ENCODE peak calls at places on chromosomes 2 and 18, in six cellular contexts. J is BJ; H is ovary; Z is hepatocyte; D is CD8-positive, alpha-beta memory T cell; Q is GM19239. U is an unnamed sample.

GRCh38 chr18:3283908-3284307 is 22.0 kb downstream of the MYL12B start:
- DNase-seq in J (no peak), H (no peak), Z (no peak), D (no peak), Q (no peak), U (no peak)

GRCh38 chr2:216551234-216551633 is 52.6 kb downstream of the RPL37A start:
- DNase-seq in J (no peak), H (no peak), Z (no peak), D (no peak), Q (no peak), U (no peak)

GRCh38 chr2:45938649-45939511 is 287.4 kb downstream of the PRKCE start:
- DNase-seq in J (peak), H (peak), Z (peak), D (no peak), Q (no peak), U (peak)

GRCh38 chr2:133977385-133977784 is 276.5 kb upstream of the MGAT5 start:
- DNase-seq in J (no peak), H (no peak), Z (no peak), D (no peak), Q (no peak), U (no peak)

GRCh38 chr2:102064679-102065674 is 73.2 kb downstream of the IL1R2 start:
- DNase-seq in J (no peak), H (no peak), Z (peak), D (no peak), Q (no peak), U (no peak)

GRCh38 chr2:114354199-114354598 is 88.2 kb upstream of the DPP10 start:
- DNase-seq in J (no peak), H (no peak), Z (no peak), D (no peak), Q (no peak), U (no peak)

GRCh38 chr18:63091671-63092364 is 227.8 kb downstream of the BCL2 start:
- DNase-seq in J (no peak), H (no peak), Z (no peak), D (no peak), Q (no peak), U (no peak)

GRCh38 chr2:75432761-75433361 is 127.9 kb downstream of the EVA1A start:
- DNase-seq in J (no peak), H (no peak), Z (no peak), D (no peak), Q (peak), U (no peak)

GRCh38 chr2:55384786-55385185 is 34.9 kb downstream of the CCDC88A start:
- DNase-seq in J (no peak), H (no peak), Z (no peak), D (no peak), Q (no peak), U (no peak)

GRCh38 chr18:8657050-8657820 is 48.0 kb downstream of the RAB12 start:
- DNase-seq in J (no peak), H (no peak), Z (no peak), D (no peak), Q (no peak), U (no peak)

GRCh38 chr2:54092940-54093339 is 22.5 kb upstream of the ACYP2 start:
- DNase-seq in J (no peak), H (no peak), Z (no peak), D (no peak), Q (no peak), U (no peak)

GRCh38 chr2:70645733-70646420 is 92.3 kb upstream of the TGFA start:
- DNase-seq in J (no peak), H (no peak), Z (no peak), D (no peak), Q (no peak), U (no peak)

GRCh38 chr18:31040982-31041345 is 1.6 kb downstream of the DSC3 start:
- DNase-seq in J (no peak), H (no peak), Z (peak), D (no peak), Q (no peak), U (no peak)

GRCh38 chr2:217954051-217954450 is 48.7 kb downstream of the TNS1 start:
- DNase-seq in J (no peak), H (no peak), Z (no peak), D (no peak), Q (no peak), U (no peak)

GRCh38 chr2:121173112-121173511 is 111.9 kb downstream of the TFCP2L1 start:
- DNase-seq in J (no peak), H (no peak), Z (no peak), D (no peak), Q (no peak), U (peak)

GRCh38 chr2:164560181-164560792 is 61.0 kb downstream of the GRB14 start:
- DNase-seq in J (no peak), H (no peak), Z (peak), D (no peak), Q (no peak), U (peak)

GRCh38 chr2:178275600-178275999 is 81.3 kb downstream of the OSBPL6 start:
- DNase-seq in J (no peak), H (no peak), Z (no peak), D (no peak), Q (no peak), U (no peak)

GRCh38 chr2:97691166-97691565 is 21.7 kb downstream of the C2orf92 start:
- DNase-seq in J (no peak), H (no peak), Z (no peak), D (no peak), Q (no peak), U (no peak)

GRCh38 chr2:239693761-239694415 is 293.1 kb upstream of the HDAC4 start:
- DNase-seq in J (no peak), H (no peak), Z (no peak), D (no peak), Q (no peak), U (no peak)

GRCh38 chr2:31711737-31712136 is 131.0 kb upstream of the SRD5A2 start:
- DNase-seq in J (no peak), H (no peak), Z (no peak), D (no peak), Q (no peak), U (no peak)

GRCh38 chr2:19189391-19189790 is 169.0 kb downstream of the OSR1 start:
- DNase-seq in J (no peak), H (no peak), Z (no peak), D (no peak), Q (no peak), U (no peak)

GRCh38 chr2:19114754-19115231 is 243.6 kb downstream of the OSR1 start:
- DNase-seq in J (no peak), H (no peak), Z (no peak), D (no peak), Q (no peak), U (no peak)

GRCh38 chr18:57619881-57620280 is 1.8 kb downstream of the NARS1 start:
- DNase-seq in J (no peak), H (no peak), Z (no peak), D (no peak), Q (no peak), U (no peak)

GRCh38 chr2:15780912-15781574 is 159.3 kb upstream of the MYCN start:
- DNase-seq in J (no peak), H (no peak), Z (no peak), D (no peak), Q (no peak), U (no peak)

GRCh38 chr2:33236457-33236856 is 240.0 kb upstream of the RASGRP3 start:
- DNase-seq in J (no peak), H (no peak), Z (no peak), D (no peak), Q (no peak), U (peak)

GRCh38 chr2:62440281-62440946 is 65.6 kb downstream of the TMEM17 start:
- DNase-seq in J (no peak), H (no peak), Z (no peak), D (no peak), Q (no peak), U (no peak)

GRCh38 chr18:42447688-42448087 is 492.7 kb downstream of the PIK3C3 start:
- DNase-seq in J (no peak), H (no peak), Z (no peak), D (no peak), Q (no peak), U (no peak)

GRCh38 chr2:136117391-136117841 is 533 bp downstream of the CXCR4 start:
- DNase-seq in J (no peak), H (no peak), Z (peak), D (no peak), Q (no peak), U (no peak)

GRCh38 chr2:41400057-41400665 is 647.7 kb upstream of the PKDCC start:
- DNase-seq in J (no peak), H (no peak), Z (peak), D (no peak), Q (no peak), U (peak)

GRCh38 chr2:25698752-25699151 is 25.4 kb upstream of the DTNB start:
- DNase-seq in J (no peak), H (no peak), Z (peak), D (no peak), Q (no peak), U (peak)

GRCh38 chr2:191574232-191574631 is 103.7 kb upstream of the NABP1 start:
- DNase-seq in J (no peak), H (no peak), Z (no peak), D (no peak), Q (no peak), U (peak)

GRCh38 chr18:35516789-35517188 is 19.0 kb upstream of the INO80C start:
- DNase-seq in J (no peak), H (no peak), Z (no peak), D (no peak), Q (no peak), U (no peak)

GRCh38 chr2:229942671-229943070 is 20.4 kb downstream of the FBXO36 start:
- DNase-seq in J (no peak), H (no peak), Z (no peak), D (no peak), Q (no peak), U (no peak)

GRCh38 chr2:179129574-179130238 is 79.8 kb upstream of the CCDC141 start:
- DNase-seq in J (no peak), H (no peak), Z (peak), D (no peak), Q (peak), U (peak)

GRCh38 chr2:136920652-136921333 is 155.4 kb downstream of the THSD7B start:
- DNase-seq in J (no peak), H (no peak), Z (peak), D (no peak), Q (no peak), U (no peak)

GRCh38 chr2:234795974-234796690 is 155.7 kb upstream of the SH3BP4 start:
- DNase-seq in J (no peak), H (no peak), Z (no peak), D (no peak), Q (no peak), U (no peak)

GRCh38 chr2:39431592-39432316 is 5.3 kb downstream of the MAP4K3 start:
- DNase-seq in J (no peak), H (no peak), Z (no peak), D (no peak), Q (no peak), U (no peak)

GRCh38 chr2:237124820-237125219 is 39.1 kb downstream of the COPS8 start:
- DNase-seq in J (no peak), H (no peak), Z (no peak), D (no peak), Q (no peak), U (no peak)

GRCh38 chr18:68779169-68779568 is 18.7 kb upstream of the CCDC102B start:
- DNase-seq in J (no peak), H (no peak), Z (peak), D (no peak), Q (no peak), U (no peak)

GRCh38 chr2:152380261-152381055 is 45.5 kb downstream of the FMNL2 start:
- DNase-seq in J (no peak), H (no peak), Z (no peak), D (no peak), Q (no peak), U (no peak)

U was measured in A172.